ENCODE peak calls at places on chromosome 17, in five cellular contexts. N, S, I, Z and P are unnamed samples.

GRCh38 chr17:17780941-17781590 is 55.7 kb downstream of the SREBF1 start:
- DNase-seq in N (peak), S (peak), I (peak), Z (peak), P (peak)

GRCh38 chr17:63549289-63549945 is 860 bp upstream of the DCAF7 start:
- DNase-seq in N (no peak), S (no peak), I (peak), Z (no peak), P (no peak)

GRCh38 chr17:30243568-30243967 is 8.1 kb upstream of the SLC6A4 start:
- DNase-seq in N (no peak), S (no peak), I (no peak), Z (no peak), P (no peak)

GRCh38 chr17:34762078-34762477 is 182.7 kb downstream of the TMEM132E start:
- DNase-seq in N (no peak), S (no peak), I (no peak), Z (no peak), P (no peak)

GRCh38 chr17:65888649-65889048 is 303.3 kb downstream of the CEP112 start:
- DNase-seq in N (peak), S (peak), I (no peak), Z (no peak), P (peak)

GRCh38 chr17:76868669-76869208 is 535 bp downstream of the MGAT5B start:
- DNase-seq in N (no peak), S (no peak), I (no peak), Z (no peak), P (no peak)

GRCh38 chr17:40345161-40346034 is 19.1 kb downstream of the GJD3 start:
- DNase-seq in N (no peak), S (no peak), I (peak), Z (peak), P (peak)

GRCh38 chr17:43627657-43628650 is 33.8 kb downstream of the MEOX1 start:
- DNase-seq in N (peak), S (no peak), I (no peak), Z (peak), P (peak)

GRCh38 chr17:73189417-73190099 is 3.3 kb upstream of the COG1 start:
- DNase-seq in N (peak), S (no peak), I (peak), Z (peak), P (peak)

GRCh38 chr17:72060084-72060483 is 60.7 kb upstream of the SOX9 start:
- DNase-seq in N (no peak), S (no peak), I (no peak), Z (no peak), P (no peak)

GRCh38 chr17:39130205-39130604 is 21.2 kb downstream of the PLXDC1 start:
- DNase-seq in N (no peak), S (no peak), I (no peak), Z (no peak), P (no peak)

GRCh38 chr17:78248051-78248914 is 16.9 kb downstream of the TMEM235 start:
- DNase-seq in N (no peak), S (no peak), I (no peak), Z (no peak), P (no peak)

GRCh38 chr17:8192070-8192815 is 2.3 kb upstream of the BORCS6 start:
- DNase-seq in N (peak), S (no peak), I (peak), Z (peak), P (peak)
- H3K4me3 ChIP-seq in N (peak), S (peak), I (peak), Z (peak), P (peak)

GRCh38 chr17:48293319-48294192 is 136.5 kb downstream of the SKAP1 start:
- DNase-seq in N (no peak), S (no peak), I (no peak), Z (peak), P (no peak)
- TF ChIP-seq CTCF in N (no peak), S (no peak), I (no peak), Z (no peak), P (no peak)

GRCh38 chr17:3981455-3981854 is 17.2 kb upstream of the ATP2A3 start:
- DNase-seq in N (no peak), S (no peak), I (no peak), Z (no peak), P (no peak)
- H3K4me3 ChIP-seq in N (no peak), S (no peak), I (no peak), Z (no peak), P (no peak)

GRCh38 chr17:10845388-10845751 is 7.5 kb upstream of the PIRT start:
- DNase-seq in N (no peak), S (no peak), I (no peak), Z (no peak), P (no peak)

GRCh38 chr17:10843806-10844205 is 5.9 kb upstream of the PIRT start:
- DNase-seq in N (no peak), S (no peak), I (peak), Z (peak), P (no peak)

GRCh38 chr17:10842658-10843057 is 4.8 kb upstream of the PIRT start:
- DNase-seq in N (no peak), S (no peak), I (peak), Z (no peak), P (no peak)

DNA sequence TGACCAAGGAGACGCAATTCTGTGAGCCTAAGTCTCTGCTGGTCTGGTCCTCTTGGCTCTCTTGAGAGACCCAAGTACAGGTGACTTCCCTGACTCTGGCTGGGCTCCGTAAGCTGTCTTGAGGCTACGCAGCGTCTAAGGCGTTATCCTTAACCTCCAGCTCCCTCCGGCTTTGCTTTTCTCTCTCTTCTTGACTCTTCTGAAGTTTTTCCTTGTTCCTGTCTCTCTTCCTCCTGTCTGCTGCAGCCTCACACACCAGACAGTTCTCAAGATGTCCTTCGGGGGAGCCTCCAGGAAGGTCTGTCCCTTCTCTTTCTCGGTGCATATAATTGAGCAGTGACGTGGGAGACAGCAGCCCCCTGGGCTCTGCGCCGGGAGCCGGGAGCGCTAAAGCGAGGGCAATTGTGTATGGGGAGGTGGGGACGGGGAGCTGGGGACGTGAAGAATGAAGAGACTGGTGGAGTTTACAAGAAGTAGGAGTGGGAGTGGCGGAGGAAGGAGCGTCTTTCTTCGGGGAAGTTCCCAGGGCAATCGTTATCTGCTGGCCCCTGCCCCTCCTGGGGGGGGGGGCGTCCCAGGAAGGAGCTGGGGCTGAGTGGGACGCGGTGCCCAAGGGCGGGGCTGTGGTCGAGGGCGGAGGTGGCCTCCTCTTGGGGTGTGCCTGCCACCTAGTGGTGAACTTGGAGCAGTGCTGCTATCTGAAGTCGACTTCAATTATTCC is 6.9 kb upstream of the PIRT start:
- DNase-seq in N (peak), S (peak), I (peak), Z (peak), P (peak)
- TF ChIP-seq CTCF in N (peak), S (peak), I (peak), Z (peak), P (peak)

GRCh38 chr17:44689492-44690217 is at the start of gene CCDC43:
- DNase-seq in N (peak), S (peak), I (peak), Z (peak), P (peak)

GRCh38 chr17:44693609-44694008 is 4.0 kb upstream of the CCDC43 start:
- DNase-seq in N (no peak), S (no peak), I (no peak), Z (no peak), P (no peak)

GRCh38 chr17:44688675-44689491 is 693 bp downstream of the CCDC43 start:
- DNase-seq in N (peak), S (no peak), I (no peak), Z (peak), P (peak)

GRCh38 chr17:44687752-44688151 is 1.8 kb downstream of the CCDC43 start:
- DNase-seq in N (no peak), S (no peak), I (no peak), Z (no peak), P (no peak)

GRCh38 chr17:44688200-44688599 is 1.4 kb downstream of the CCDC43 start:
- DNase-seq in N (no peak), S (no peak), I (no peak), Z (no peak), P (no peak)
- H3K4me3 ChIP-seq in N (no peak), S (peak), I (peak), Z (no peak), P (peak)

GRCh38 chr17:74465378-74466110 is 890 bp upstream of the CD300A start:
- DNase-seq in N (no peak), S (no peak), I (no peak), Z (no peak), P (no peak)

GRCh38 chr17:74466785-74467158 is 338 bp downstream of the CD300A start:
- DNase-seq in N (no peak), S (no peak), I (no peak), Z (no peak), P (no peak)

GRCh38 chr17:74467221-74467951 is 952 bp downstream of the CD300A start:
- DNase-seq in N (no peak), S (no peak), I (peak), Z (no peak), P (no peak)

GRCh38 chr17:74464730-74465377 is 1.6 kb upstream of the CD300A start:
- DNase-seq in N (no peak), S (no peak), I (no peak), Z (no peak), P (no peak)

DNA sequence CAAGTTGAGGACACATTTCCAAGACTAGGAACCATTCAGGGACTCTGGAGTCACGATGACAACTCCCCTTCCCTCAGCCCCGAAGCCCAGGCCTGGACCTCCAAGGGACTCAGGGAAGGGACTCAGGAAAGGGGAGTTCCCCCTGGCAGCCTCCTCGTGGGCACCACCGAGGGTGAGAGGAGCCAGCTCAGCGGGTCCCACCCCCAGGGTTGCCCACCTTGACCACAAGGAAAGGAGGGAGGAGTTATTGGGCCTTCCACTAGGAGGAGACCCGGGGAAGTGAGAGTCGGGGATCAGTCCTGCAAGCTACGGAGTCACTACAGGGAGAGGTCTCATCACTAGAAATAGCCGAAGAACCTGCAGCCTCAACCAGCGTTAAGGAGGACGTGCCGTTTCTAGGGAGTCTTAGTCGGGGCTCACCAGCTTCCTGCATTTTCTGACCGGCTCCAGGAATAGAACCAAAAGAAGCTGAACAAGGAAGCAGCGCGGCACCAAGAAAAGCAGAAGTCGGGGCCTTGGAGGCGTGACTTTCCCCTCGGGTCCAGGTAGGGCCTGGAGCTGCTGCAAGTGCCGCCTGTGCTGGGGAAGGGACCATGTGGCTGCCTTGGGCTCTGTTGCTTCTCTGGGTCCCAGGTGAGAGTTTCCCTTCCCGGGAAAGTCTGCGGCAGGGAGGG is at the start of gene CD300A:
- DNase-seq in N (no peak), S (no peak), I (peak), Z (no peak), P (no peak)
- TF ChIP-seq CTCF in N (no peak), S (no peak), I (no peak), Z (no peak), P (no peak)

DNA sequence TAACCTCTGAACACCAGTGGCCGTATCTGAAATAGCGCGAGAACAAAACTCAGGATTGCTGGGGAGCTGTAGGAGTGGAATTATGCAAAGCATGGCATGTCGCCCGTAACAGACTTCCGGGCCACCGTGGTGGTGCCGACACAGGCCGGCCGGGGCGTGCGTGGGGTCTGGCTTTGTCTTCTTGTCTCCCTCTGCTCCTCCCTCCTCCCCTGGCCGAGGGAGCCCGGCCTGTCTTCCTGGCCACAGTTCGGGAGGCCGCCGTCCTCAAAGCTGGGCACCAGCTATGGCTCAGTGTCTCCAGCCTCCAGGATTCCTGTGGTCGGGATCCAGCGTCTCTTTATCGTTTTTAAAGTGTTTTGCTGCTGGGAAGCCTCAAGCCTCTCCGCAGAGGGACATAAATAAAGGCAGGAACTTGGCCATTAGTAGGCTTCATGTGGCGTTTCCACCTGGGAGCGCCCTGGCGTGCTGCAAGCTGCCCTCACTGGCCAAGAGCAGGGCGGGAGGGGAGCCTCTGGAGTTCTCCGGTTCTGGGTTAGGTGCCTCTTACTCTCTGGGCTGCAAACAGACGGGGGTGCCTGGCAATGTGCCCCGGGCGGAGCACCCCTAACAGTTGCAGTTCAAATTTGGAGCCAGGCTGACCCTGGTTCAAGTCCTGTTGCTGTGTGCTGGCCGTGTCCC is 22.0 kb upstream of the NPTX1 start:
- DNase-seq in N (peak), S (no peak), I (no peak), Z (no peak), P (peak)
- H3K4me3 ChIP-seq in N (no peak), S (no peak), I (no peak), Z (no peak), P (no peak)

DNA sequence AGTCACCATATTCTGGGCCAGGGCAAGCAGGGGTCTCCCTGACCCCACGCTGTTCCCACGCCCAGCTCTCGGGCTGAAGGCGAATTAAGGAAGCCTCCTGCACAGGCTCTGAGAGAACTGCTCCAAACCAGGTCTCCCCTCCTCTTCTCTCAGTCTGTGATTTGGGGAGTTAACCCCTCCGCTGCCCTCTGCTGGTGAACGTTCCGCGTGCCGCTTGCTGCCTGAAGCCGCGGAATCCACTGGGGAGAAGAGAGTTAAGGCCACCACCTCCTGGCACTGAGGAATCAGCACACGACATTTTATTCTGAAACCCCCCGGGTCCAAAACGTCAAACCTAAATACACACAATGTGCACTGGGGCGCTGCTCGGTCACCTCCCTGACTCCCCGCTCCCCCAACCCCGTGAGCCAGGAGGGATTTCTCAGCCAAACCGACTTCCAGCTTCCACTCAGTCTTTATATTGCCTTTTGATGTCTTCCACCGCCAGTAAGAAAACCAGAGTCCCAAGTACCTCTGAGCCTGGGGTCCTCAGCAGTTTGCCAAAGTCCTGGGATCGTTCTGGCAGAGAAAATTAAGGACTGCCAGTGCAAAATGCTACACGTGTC is 54.4 kb upstream of the RCVRN start:
- DNase-seq in N (peak), S (no peak), I (no peak), Z (peak), P (peak)
- TF ChIP-seq CTCF in N (peak), S (peak), I (no peak), Z (peak), P (peak)

GRCh38 chr17:81494984-81495383 is 17.6 kb downstream of the ACTG1 start:
- DNase-seq in N (no peak), S (no peak), I (no peak), Z (no peak), P (no peak)
- H3K4me3 ChIP-seq in N (no peak), S (no peak), I (no peak), Z (no peak), P (no peak)